ENCODE peak calls at places on chromosomes 16 and 17, in ten cellular contexts. M, O, G, Y, Q, P, L, D, I and V are unnamed samples.

GRCh38 chr17:4970273-4970672 is 2.7 kb upstream of the SPAG7 start:
- DNase-seq in O (no peak), D (no peak), M (no peak), P (no peak), Y (no peak), L (no peak), Q (no peak), G (no peak), I (no peak), V (no peak)

GRCh38 chr17:14428640-14429029 is 127.8 kb downstream of the HS3ST3B1 start:
- DNase-seq in L (no peak), D (no peak), G (no peak), M (no peak), Q (no peak), Y (peak; percentile 33), O (no peak), P (no peak), I (no peak), V (no peak)

GRCh38 chr16:142405-142804 is 3.9 kb upstream of the NPRL3 start:
- DNase-seq in Q (no peak), I (no peak), Y (no peak), O (no peak), D (no peak), L (no peak), M (no peak), P (no peak), G (no peak), V (no peak)

GRCh38 chr16:80273635-80274538 is 266.9 kb upstream of the DYNLRB2 start:
- DNase-seq in Q (peak; percentile 7), P (no peak), Y (no peak), G (no peak), O (no peak), M (peak; percentile 90), L (peak; percentile 76), D (peak; percentile 44), I (no peak), V (no peak)

GRCh38 chr17:40555296-40556190 is 9.7 kb downstream of the CCR7 start:
- DNase-seq in Y (no peak), G (peak; percentile 15), I (no peak), Q (no peak), M (no peak), L (no peak), D (no peak), O (no peak), P (no peak), V (no peak)

GRCh38 chr17:21249911-21250703 is 3.1 kb downstream of the NATD1 start:
- DNase-seq in I (no peak), L (no peak), Q (no peak), Y (no peak), M (peak; percentile 24), P (no peak), G (no peak), D (peak; percentile 69), O (no peak), V (no peak)

GRCh38 chr16:86252596-86252995 is 257.7 kb upstream of the FOXF1 start:
- DNase-seq in Y (no peak), Q (peak; percentile 25), G (no peak), M (no peak), D (no peak), I (peak; percentile 32), O (no peak), L (peak; percentile 18), P (no peak), V (peak; percentile 55)

GRCh38 chr17:42784361-42784760 is 4.0 kb downstream of the WNK4 start:
- DNase-seq in O (no peak), Q (no peak), P (no peak), G (no peak), Y (no peak), L (no peak), I (no peak), D (no peak), M (no peak), V (no peak)

GRCh38 chr17:56320443-56320842 is 167.2 kb downstream of the ANKFN1 start:
- DNase-seq in P (no peak), I (no peak), L (no peak), Y (no peak), Q (no peak), O (no peak), M (no peak), G (no peak), D (no peak), V (no peak)

GRCh38 chr17:3256575-3256974 is 41.6 kb downstream of the OR3A1 start:
- DNase-seq in Y (no peak), L (no peak), G (no peak), I (no peak), D (no peak), P (no peak), O (no peak), M (no peak), Q (no peak), V (no peak)

GRCh38 chr17:33142703-33143299 is 150.3 kb downstream of the ASIC2 start:
- DNase-seq in D (no peak), P (peak; percentile 35), L (no peak), G (no peak), Q (peak; percentile 5), I (peak; percentile 31), O (no peak), M (peak; percentile 67), Y (peak; percentile 40), V (peak; percentile 29)

GRCh38 chr17:78940708-78941107 is 15.5 kb upstream of the TIMP2 start:
- DNase-seq in P (peak; percentile 31), M (no peak), D (peak; percentile 49), Q (peak; percentile 37), I (no peak), Y (no peak), G (no peak), L (peak; percentile 56), O (no peak), V (peak; percentile 33)

GRCh38 chr16:49485663-49486062 is 112.1 kb downstream of the C16orf78 start:
- DNase-seq in Q (peak; percentile 7), Y (no peak), G (no peak), I (no peak), M (no peak), L (no peak), D (peak; percentile 47), O (no peak), P (no peak), V (no peak)

GRCh38 chr17:47837401-47838039 is 3.6 kb downstream of the SCRN2 start:
- DNase-seq in G (no peak), P (peak; percentile 21), O (no peak), Q (peak; percentile 26), Y (no peak), M (no peak), I (no peak), L (peak; percentile 46), D (peak; percentile 93), V (no peak)

GRCh38 chr16:68061396-68061795 is 23.8 kb upstream of the NFATC3 start:
- DNase-seq in M (no peak), Y (no peak), Q (no peak), D (no peak), L (no peak), G (no peak), O (no peak), I (no peak), P (no peak), V (no peak)

DNA sequence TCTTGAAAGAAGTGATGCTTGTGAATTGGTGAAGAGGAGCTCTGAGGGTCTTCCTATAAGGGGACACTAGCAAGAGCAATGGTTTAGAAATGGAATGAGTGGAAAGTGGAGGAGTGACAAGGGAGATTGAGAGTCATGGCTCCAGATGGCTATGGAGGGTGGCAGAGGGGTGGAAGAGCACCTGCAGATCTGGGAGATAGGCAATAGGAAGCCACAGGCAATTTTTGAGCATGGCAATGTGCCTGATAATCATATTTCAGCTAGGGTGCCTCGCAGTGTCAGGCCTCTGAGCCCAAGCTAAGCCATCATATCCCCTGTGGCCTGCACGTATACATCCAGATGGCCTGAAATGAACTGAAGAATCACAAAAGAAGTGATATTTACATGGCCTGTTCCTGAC is 21.5 kb downstream of the RGS9 start:
- DNase-seq in D (no peak), I (no peak), L (no peak), O (no peak), Y (no peak), P (no peak), M (no peak), G (no peak), Q (no peak), V (no peak)
- H3K4me3 ChIP-seq in D (no peak overlapping the region), I (no peak overlapping the region), L (no peak overlapping the region), O (no peak overlapping the region), Y (no peak overlapping the region), P (no peak overlapping the region), M (no peak overlapping the region), G (no peak overlapping the region), Q (no peak overlapping the region), V (no peak overlapping the region)

DNA sequence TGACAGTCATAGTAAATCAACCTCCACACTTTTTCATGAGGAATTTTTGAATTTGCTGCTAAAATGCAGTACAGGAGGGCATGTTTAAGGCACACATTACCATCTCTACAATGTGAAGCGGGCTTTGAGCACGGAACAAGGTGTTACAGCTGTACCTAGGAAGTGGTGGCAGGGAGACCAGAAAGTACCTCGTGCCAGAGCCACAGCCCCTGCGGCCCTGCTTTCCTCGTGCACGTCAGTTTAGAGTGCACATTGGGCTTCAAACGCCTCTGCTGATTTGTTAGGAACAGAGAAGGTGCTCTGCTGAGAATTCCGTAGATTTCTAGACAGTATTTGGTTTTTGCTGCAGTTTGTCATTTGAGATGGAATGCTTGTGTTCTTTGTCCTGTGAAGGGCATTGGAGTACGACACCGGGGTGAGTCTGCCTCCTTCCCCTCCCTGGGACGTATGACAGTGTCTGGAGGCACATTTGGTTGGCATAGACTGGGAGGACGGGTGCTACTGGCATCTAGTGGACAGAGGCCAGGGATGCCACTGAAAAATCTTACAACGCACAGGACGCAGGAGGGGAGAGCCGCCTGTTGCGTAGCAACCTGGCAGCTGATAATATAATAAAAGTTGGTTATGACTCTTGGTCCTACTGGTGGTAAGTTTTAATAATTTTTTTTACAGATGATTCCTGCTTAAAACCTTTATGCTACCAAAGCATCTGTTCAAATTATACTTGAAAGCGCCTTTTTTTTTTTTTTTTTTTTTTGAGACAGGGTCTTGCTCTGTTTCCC is 9.1 kb downstream of the FOXK2 start:
- DNase-seq in Q (peak; percentile 53), D (peak; percentile 85), M (peak; percentile 89), Y (no peak), P (peak; percentile 93), G (peak; percentile 82), L (peak; percentile 50), I (peak; percentile 37), O (peak; percentile 62), V (peak; percentile 30)
- TF ChIP-seq CTCF in Q (peak; percentile 18), D (peak; percentile 67), M (peak; percentile 82), Y (peak; percentile 8), P (peak; percentile 84), G (no peak), L (peak; percentile 47), I (peak; percentile 28), O (peak; percentile 91), V (peak; percentile 16)

GRCh38 chr16:17259751-17260270 is 210.9 kb downstream of the XYLT1 start:
- DNase-seq in D (no peak), L (no peak), M (no peak), P (no peak), O (no peak), Q (no peak), Y (no peak), I (no peak), G (no peak), V (no peak)
- H3K4me3 ChIP-seq in D (no peak overlapping the region), L (no peak overlapping the region), M (no peak overlapping the region), P (no peak overlapping the region), O (no peak overlapping the region), Q (no peak overlapping the region), Y (peak overlapping the region; percentile 66), I (no peak overlapping the region), G (no peak overlapping the region), V (no peak overlapping the region)

GRCh38 chr17:44346064-44346844 is 1.2 kb downstream of the GRN start:
- DNase-seq in D (peak; percentile 62), G (no peak), Y (no peak), O (no peak), P (no peak), M (no peak), L (no peak), Q (no peak), I (no peak), V (no peak)
- TF ChIP-seq CTCF in D (no peak), G (no peak), Y (no peak), O (no peak), P (no peak), M (no peak), L (no peak), Q (no peak), I (no peak), V (no peak)